ENCODE peak calls at places on chromosomes 12 and 14, in ten cellular contexts. D is mammary epithelial cell, T is OCI-LY7, O is SK-N-SH, G is HepG2, Y is GM23338, F is astrocyte, S is IMR-90, H is fibroblast of lung, W is H9. N is an unnamed sample.
A peak's percentile ranks its signal among the peaks of the same experiment; 100 is the strongest.

GRCh38 chr14:103625361-103626095 is 3.5 kb upstream of the KLC1 start:
- DNase-seq in H (no peak), D (no peak), G (no peak), T (peak; percentile 66), F (no peak), S (no peak), W (no peak), Y (no peak), O (no peak), N (no peak)

GRCh38 chr12:95185096-95185495 is 32.2 kb downstream of the FGD6 start:
- DNase-seq in Y (no peak), O (no peak), H (no peak), S (peak; percentile 78), G (no peak), W (no peak), D (no peak), F (no peak), T (no peak), N (no peak)

GRCh38 chr14:106883218-106883692 is 1356.9 kb downstream of the TMEM121 start:
- DNase-seq in W (no peak), D (no peak), T (peak; percentile 31), Y (peak; percentile 1), S (no peak), F (no peak), H (no peak), G (peak; percentile 39), O (peak; percentile 27), N (no peak)

GRCh38 chr14:36320210-36321003 is at the start of gene MBIP:
- DNase-seq in W (peak; percentile 95), S (peak; percentile 97), D (peak; percentile 92), F (peak; percentile 93), T (peak; percentile 97), Y (peak; percentile 100), H (peak; percentile 97), O (peak; percentile 84), G (peak; percentile 100), N (peak; percentile 97)

GRCh38 chr14:39229222-39229543 is 4.5 kb upstream of the MIA2 start:
- DNase-seq in H (peak; percentile 11), O (no peak), F (no peak), S (peak; percentile 7), D (no peak), W (no peak), Y (no peak), G (no peak), T (peak; percentile 2), N (no peak)

GRCh38 chr14:89629383-89629782 is 212.3 kb upstream of the FOXN3 start:
- DNase-seq in G (no peak), Y (peak; percentile 12), T (no peak), H (no peak), O (no peak), D (no peak), W (no peak), F (no peak), S (no peak), N (no peak)

GRCh38 chr12:98894412-98895085 is 249.5 kb downstream of the APAF1 start:
- DNase-seq in Y (peak; percentile 74), S (no peak), T (no peak), O (peak; percentile 75), W (peak; percentile 61), G (no peak), D (no peak), F (no peak), H (no peak), N (no peak)

GRCh38 chr14:69571449-69571878 is 3.2 kb downstream of the CCDC177 start:
- DNase-seq in H (no peak), D (no peak), Y (no peak), G (no peak), F (no peak), T (no peak), O (no peak), W (peak; percentile 70), S (no peak), N (no peak)

GRCh38 chr12:105192624-105193225 is 43.2 kb downstream of the APPL2 start:
- DNase-seq in F (no peak), S (no peak), D (no peak), O (peak; percentile 51), H (no peak), T (no peak), Y (no peak), G (no peak), W (no peak), N (no peak)

GRCh38 chr14:57009585-57010515 is 199.6 kb upstream of the OTX2 start:
- DNase-seq in G (no peak), Y (peak; percentile 10), H (no peak), W (no peak), O (peak; percentile 37), S (no peak), T (no peak), F (no peak), D (peak; percentile 3), N (no peak)

GRCh38 chr12:94056419-94057158 is 91.8 kb upstream of the PLXNC1 start:
- DNase-seq in S (no peak), T (no peak), G (no peak), F (no peak), Y (no peak), W (no peak), H (no peak), D (no peak), O (no peak), N (no peak)

GRCh38 chr12:19288603-19289244 is 150.6 kb upstream of the AEBP2 start:
- DNase-seq in O (peak; percentile 51), Y (peak; percentile 79), W (no peak), S (peak; percentile 44), T (peak; percentile 39), G (peak; percentile 32), D (peak; percentile 23), F (peak; percentile 41), H (peak; percentile 58), N (peak; percentile 26)

GRCh38 chr12:116432321-116432750 is 126.8 kb upstream of the MAP1LC3B2 start:
- DNase-seq in H (peak; percentile 47), S (peak; percentile 50), D (no peak), G (no peak), Y (no peak), T (no peak), F (no peak), O (no peak), W (no peak), N (peak; percentile 52)

GRCh38 chr12:121812320-121812871 is 8.6 kb downstream of the SETD1B start:
- DNase-seq in S (peak; percentile 64), O (peak; percentile 95), W (peak; percentile 91), Y (peak; percentile 89), F (peak; percentile 49), D (peak; percentile 61), G (no peak), H (peak; percentile 68), T (peak; percentile 58), N (peak; percentile 87)

GRCh38 chr12:121814429-121815119 is 10.8 kb downstream of the SETD1B start:
- DNase-seq in F (no peak), T (no peak), S (no peak), H (no peak), W (no peak), G (no peak), O (no peak), Y (no peak), D (no peak), N (no peak)

GRCh38 chr12:121815221-121815620 is 11.4 kb downstream of the SETD1B start:
- DNase-seq in Y (no peak), W (no peak), S (no peak), F (no peak), G (no peak), O (no peak), D (no peak), T (no peak), H (no peak), N (no peak)

GRCh38 chr12:121812921-121813896 is 9.4 kb downstream of the SETD1B start:
- DNase-seq in T (no peak), Y (no peak), S (no peak), D (no peak), F (no peak), H (no peak), W (no peak), G (no peak), O (no peak), N (no peak)

GRCh38 chr12:121813951-121814350 is 10.1 kb downstream of the SETD1B start:
- DNase-seq in H (no peak), S (no peak), F (no peak), W (no peak), Y (no peak), T (no peak), D (no peak), G (no peak), O (no peak), N (no peak)
- H4K20me1 ChIP-seq in H (no peaks in the 10 kb centered on the region), S (peaks cover 50% of the 10 kb centered on the region), F (peaks cover 77% of the 10 kb centered on the region), W (no peaks in the 10 kb centered on the region), Y (peaks cover 20% of the 10 kb centered on the region), T (no peaks in the 10 kb centered on the region), D (peaks cover 2% of the 10 kb centered on the region), G (peaks cover 6% of the 10 kb centered on the region), O (peaks cover 41% of the 10 kb centered on the region), N (peaks cover 36% of the 10 kb centered on the region)

DNA sequence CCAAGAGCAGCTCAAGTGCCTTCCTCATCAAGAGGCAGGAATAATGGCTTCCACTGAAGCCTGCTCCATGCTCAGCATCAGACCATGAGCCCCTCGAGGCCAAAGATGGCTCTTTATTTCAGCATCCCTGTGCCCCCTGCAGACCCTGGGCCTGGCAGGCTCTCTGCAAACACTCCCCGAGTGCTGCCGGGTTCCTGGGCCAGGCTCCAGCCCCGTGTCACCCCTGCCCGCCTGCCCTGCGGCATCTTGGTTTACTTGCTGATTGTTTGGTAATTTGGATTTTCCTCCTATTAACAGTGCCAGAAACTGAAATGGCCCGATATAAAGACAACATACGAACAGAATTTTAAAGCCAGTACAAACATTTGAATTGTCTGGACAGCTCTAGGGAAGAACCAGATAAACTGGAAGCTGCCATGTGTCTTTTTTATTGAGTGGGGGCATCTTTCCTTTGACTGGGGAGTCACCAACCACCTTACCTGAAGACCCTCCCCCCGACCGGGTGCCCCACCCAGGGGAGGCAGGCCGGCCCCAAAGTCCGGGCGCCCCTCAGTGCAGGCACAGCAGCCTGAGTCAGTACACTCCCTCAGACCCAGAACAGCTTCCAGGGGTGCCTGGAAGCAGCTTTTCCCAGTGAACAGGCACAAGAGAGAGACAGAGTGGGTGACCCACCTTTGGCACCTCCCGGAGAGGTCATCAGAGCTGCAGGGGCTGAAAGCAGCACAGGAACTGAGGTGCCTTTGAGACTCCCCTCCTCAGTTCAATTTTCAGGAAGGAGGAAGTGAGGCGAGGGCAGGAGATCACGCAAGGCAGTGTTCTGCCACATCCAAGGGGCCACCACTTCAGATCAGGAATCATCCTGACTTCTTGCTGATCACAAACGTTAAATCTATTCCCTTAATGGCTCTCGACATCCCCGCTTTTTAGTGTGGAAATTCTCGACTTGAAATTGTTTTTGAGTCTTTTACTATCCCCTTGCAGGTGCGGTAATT is 30.6 kb downstream of the ITPK1 start:
- DNase-seq in H (no peak), W (no peak), G (no peak), F (no peak), T (no peak), O (no peak), Y (no peak), S (no peak), D (no peak), N (no peak)
- H3K4me2 ChIP-seq in H (no peak overlapping the region), W (no peak overlapping the region), G (no peak overlapping the region), F (no peak overlapping the region), T (no peak overlapping the region), O (no peak overlapping the region), Y (no peak overlapping the region), S (no peak overlapping the region), D (no peak overlapping the region), N (no peak overlapping the region)

GRCh38 chr14:77098470-77099353 is 654 bp downstream of the CIPC start:
- DNase-seq in D (no peak), S (no peak), Y (peak; percentile 55), O (peak; percentile 36), F (no peak), H (no peak), W (peak; percentile 44), G (no peak), T (peak; percentile 20), N (peak; percentile 58)
- H4K20me1 ChIP-seq in D (no peaks in the 10 kb centered on the region), S (no peaks in the 10 kb centered on the region), Y (peaks cover 3% of the 10 kb centered on the region), O (no peaks in the 10 kb centered on the region), F (no peaks in the 10 kb centered on the region), H (no peaks in the 10 kb centered on the region), W (no peaks in the 10 kb centered on the region), G (no peaks in the 10 kb centered on the region), T (no peaks in the 10 kb centered on the region), N (no peaks in the 10 kb centered on the region)

GRCh38 chr12:2418579-2418978 is 365.8 kb downstream of the CACNA1C start:
- DNase-seq in F (no peak), Y (no peak), T (no peak), W (no peak), S (no peak), G (no peak), H (no peak), D (no peak), O (no peak), N (no peak)
- H3K4me2 ChIP-seq in F (no peak overlapping the region), Y (peak overlapping the region; percentile 52), T (no peak overlapping the region), W (no peak overlapping the region), S (no peak overlapping the region), G (no peak overlapping the region), H (no peak overlapping the region), D (no peak overlapping the region), O (no peak overlapping the region), N (no peak overlapping the region)

N was measured in hepatocyte.